ENCODE peak calls at places on chromosomes 1 and 21, in ten cellular contexts. O, B, V, Z, R, S, Y, G, I and Q are unnamed samples.
A peak's percentile ranks its signal among the peaks of the same experiment; 100 is the strongest.

GRCh38 chr1:59332983-59333382 is 36.1 kb downstream of the FGGY start:
- DNase-seq in G (no peak), Y (no peak), Z (no peak), B (no peak), O (no peak), S (no peak), I (no peak), R (no peak), V (peak; percentile 57), Q (no peak)

GRCh38 chr1:30328401-30329262 is 394.8 kb downstream of the MATN1 start:
- DNase-seq in I (no peak), O (no peak), Z (no peak), R (no peak), G (peak; percentile 30), V (no peak), B (no peak), Y (no peak), S (no peak), Q (no peak)

GRCh38 chr1:39117985-39118384 is 86.5 kb upstream of the MACF1 start:
- DNase-seq in I (no peak), O (no peak), V (no peak), Z (no peak), R (no peak), B (no peak), S (no peak), G (no peak), Y (no peak), Q (no peak)

GRCh38 chr1:221712198-221712684 is 29.6 kb downstream of the DUSP10 start:
- DNase-seq in G (no peak), Y (no peak), S (no peak), O (no peak), V (peak; percentile 88), Z (no peak), R (no peak), I (peak; percentile 75), B (no peak), Q (no peak)

GRCh38 chr1:16155537-16156410 is at the start of gene EPHA2:
- DNase-seq in I (peak; percentile 91), Z (peak; percentile 91), B (peak; percentile 94), G (peak; percentile 97), Y (peak; percentile 92), V (peak; percentile 88), O (peak; percentile 90), R (peak; percentile 93), S (peak; percentile 93), Q (peak; percentile 87)

GRCh38 chr1:36966242-36966641 is 68.1 kb downstream of the GRIK3 start:
- DNase-seq in Z (no peak), V (peak; percentile 34), Y (no peak), B (peak; percentile 46), O (no peak), R (peak; percentile 29), S (no peak), I (no peak), G (no peak), Q (no peak)

GRCh38 chr1:228207851-228208821 is at the start of gene OBSCN:
- DNase-seq in Z (no peak), O (no peak), S (no peak), I (no peak), B (no peak), Y (no peak), G (peak; percentile 38), R (no peak), V (no peak), Q (no peak)

GRCh38 chr1:93140106-93140505 is 40.1 kb downstream of the TMED5 start:
- DNase-seq in G (no peak), R (no peak), Y (no peak), Z (no peak), O (no peak), V (peak; percentile 22), I (no peak), S (no peak), B (no peak), Q (no peak)

GRCh38 chr1:98383341-98383740 is 278.2 kb upstream of the SNX7 start:
- DNase-seq in R (no peak), S (no peak), B (no peak), G (no peak), Y (no peak), Z (no peak), V (no peak), I (no peak), O (no peak), Q (no peak)
- H3K4me3 ChIP-seq in R (no peak overlapping the region), S (no peak overlapping the region), B (no peak overlapping the region), G (no peak overlapping the region), Y (no peak overlapping the region), Z (no peak overlapping the region), V (no peak overlapping the region), I (no peak overlapping the region), O (no peak overlapping the region), Q (no peak overlapping the region)

GRCh38 chr1:248143311-248143710 is 1.6 kb upstream of the OR2M5 start:
- DNase-seq in V (no peak), B (no peak), Y (no peak), I (no peak), Z (no peak), S (no peak), O (no peak), R (no peak), G (no peak), Q (no peak)
- H3K9me3 ChIP-seq in V (peaks cover 4% of the 10 kb centered on the region), B (peaks cover 7% of the 10 kb centered on the region), Y (no peaks in the 10 kb centered on the region), I (no peaks in the 10 kb centered on the region), Z (no peaks in the 10 kb centered on the region), S (no peaks in the 10 kb centered on the region), O (no peaks in the 10 kb centered on the region), R (no peaks in the 10 kb centered on the region), G (no peaks in the 10 kb centered on the region), Q (no peaks in the 10 kb centered on the region)

GRCh38 chr1:201742476-201742875 is 86.5 kb upstream of the IPO9 start:
- DNase-seq in R (no peak), S (no peak), O (peak; percentile 37), V (peak; percentile 58), B (no peak), I (no peak), Y (no peak), Z (no peak), G (no peak), Q (no peak)

GRCh38 chr1:201745023-201745422 is 83.9 kb upstream of the IPO9 start:
- DNase-seq in Y (no peak), I (no peak), R (no peak), S (no peak), G (no peak), Z (no peak), B (no peak), V (peak; percentile 91), O (no peak), Q (no peak)

GRCh38 chr1:201741763-201742342 is 87.1 kb upstream of the IPO9 start:
- DNase-seq in S (no peak), V (no peak), Z (no peak), Y (no peak), B (no peak), G (no peak), R (no peak), O (no peak), I (no peak), Q (no peak)

GRCh38 chr1:201740609-201741231 is 88.2 kb upstream of the IPO9 start:
- DNase-seq in R (no peak), S (peak; percentile 79), B (no peak), V (peak; percentile 58), O (no peak), G (no peak), Y (no peak), I (no peak), Z (no peak), Q (no peak)

DNA sequence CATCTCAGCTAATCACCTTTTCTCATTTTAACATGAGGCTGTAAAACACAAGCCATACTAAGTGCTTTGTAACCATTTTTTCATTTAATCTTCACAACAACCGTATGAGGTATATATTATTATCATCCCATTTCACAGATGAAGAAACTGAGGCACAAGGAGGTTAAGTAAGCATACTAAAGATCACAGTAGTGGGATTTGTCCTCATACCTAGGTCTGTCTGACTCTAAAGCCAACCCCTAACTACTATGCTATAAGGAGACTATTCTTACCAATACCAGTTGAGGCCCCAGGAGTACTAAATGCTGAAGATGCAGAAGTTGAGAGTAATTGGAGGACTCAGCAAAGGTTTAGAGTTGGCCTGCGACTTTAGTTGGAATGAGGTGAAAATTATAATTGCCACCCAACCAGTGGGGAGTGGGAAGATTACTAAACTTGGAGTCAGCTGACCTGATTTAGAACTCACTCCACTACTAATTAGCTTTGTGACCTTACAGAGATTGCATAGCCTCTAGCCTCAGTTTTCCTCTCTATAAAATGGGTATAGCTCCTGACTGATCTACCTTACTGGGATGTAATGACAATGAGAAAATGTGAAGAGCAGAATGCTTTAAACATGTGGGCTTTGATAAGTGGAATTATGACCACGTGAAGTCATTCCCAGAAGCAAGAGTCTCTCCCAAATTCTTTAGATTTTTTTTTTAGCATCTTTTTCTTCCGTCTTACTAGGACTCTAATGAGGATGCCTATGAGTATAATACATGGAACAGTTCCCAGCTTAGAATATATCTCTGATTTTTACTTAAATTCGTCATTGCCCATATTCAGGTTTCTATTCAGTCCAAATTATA is 85.8 kb upstream of the IPO9 start:
- DNase-seq in B (no peak), Y (no peak), G (no peak), V (peak; percentile 48), S (no peak), R (no peak), O (no peak), I (no peak), Z (no peak), Q (no peak)
- H3K27ac ChIP-seq in B (no peak overlapping the region), Y (no peak overlapping the region), G (no peak overlapping the region), V (peak overlapping the region; percentile 76), S (no peak overlapping the region), R (no peak overlapping the region), O (no peak overlapping the region), I (no peak overlapping the region), Z (no peak overlapping the region), Q (no peak overlapping the region)

GRCh38 chr1:112803906-112804762 is 89.0 kb upstream of the PPM1J start:
- DNase-seq in V (peak; percentile 85), G (peak; percentile 65), O (peak; percentile 12), I (peak; percentile 64), Y (peak; percentile 81), Z (peak; percentile 74), R (peak; percentile 87), B (peak; percentile 51), S (no peak), Q (peak; percentile 36)
- H3K4me3 ChIP-seq in V (no peak overlapping the region), G (no peak overlapping the region), O (no peak overlapping the region), I (no peak overlapping the region), Y (no peak overlapping the region), Z (no peak overlapping the region), R (no peak overlapping the region), B (no peak overlapping the region), S (no peak overlapping the region), Q (no peak overlapping the region)

DNA sequence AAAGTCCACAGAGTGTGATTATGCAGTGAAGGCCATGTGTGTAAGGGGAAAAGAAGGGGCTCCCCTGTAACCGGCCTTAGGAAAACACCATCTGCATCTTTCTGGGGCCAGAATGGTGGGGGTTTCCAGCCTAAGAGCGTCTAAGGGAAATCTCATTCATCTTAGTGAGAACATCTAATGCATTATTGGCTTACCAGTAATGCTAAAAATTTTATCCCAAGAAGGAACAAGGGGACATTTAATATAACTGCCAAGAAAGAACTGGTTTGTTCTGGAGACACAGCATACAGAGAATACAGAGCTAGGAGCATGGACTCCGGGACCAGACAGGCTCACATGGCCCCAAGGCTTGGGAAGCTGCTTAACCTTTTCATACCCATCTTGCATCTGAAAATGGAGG is 58.3 kb upstream of the DSCAM start:
- DNase-seq in I (no peak), V (no peak), O (no peak), Y (no peak), R (no peak), S (no peak), B (no peak), Z (no peak), G (no peak), Q (no peak)
- H3K9me3 ChIP-seq in I (no peaks in the 10 kb centered on the region), V (peaks cover 6% of the 10 kb centered on the region), O (no peaks in the 10 kb centered on the region), Y (no peaks in the 10 kb centered on the region), R (no peaks in the 10 kb centered on the region), S (no peaks in the 10 kb centered on the region), B (no peaks in the 10 kb centered on the region), Z (no peaks in the 10 kb centered on the region), G (no peaks in the 10 kb centered on the region), Q (no peaks in the 10 kb centered on the region)

GRCh38 chr1:21220815-21221214 is 44.1 kb upstream of the EIF4G3 start:
- DNase-seq in S (no peak), B (no peak), Z (no peak), Y (no peak), O (no peak), I (no peak), R (no peak), G (no peak), V (peak; percentile 40), Q (no peak)
- H3K27ac ChIP-seq in S (no peak overlapping the region), B (no peak overlapping the region), Z (no peak overlapping the region), Y (no peak overlapping the region), O (no peak overlapping the region), I (no peak overlapping the region), R (no peak overlapping the region), G (no peak overlapping the region), V (no peak overlapping the region), Q (no peak overlapping the region)